ENCODE peak calls at places on chromosomes 11 and 22, in seven cellular contexts. One of them, this sample, is unnamed.

GRCh38 chr22:32533265-32534068 is 58.9 kb downstream of the FBXO7 start:
- DNase-seq in mucosa of descending colon: no peak
- DNase-seq in H1: no peak
- DNase-seq in psoas muscle: no peak
- DNase-seq in LNCaP clone FGC: no peak
- DNase-seq in OCI-LY7: no peak
- DNase-seq in HCT116: no peak
- DNase-seq in this sample: no peak

GRCh38 chr22:22968366-22968765 is 80.8 kb downstream of the IGLL5 start:
- DNase-seq in mucosa of descending colon: no peak
- DNase-seq in H1: no peak
- DNase-seq in psoas muscle: no peak
- DNase-seq in LNCaP clone FGC: no peak
- DNase-seq in OCI-LY7: no peak
- DNase-seq in HCT116: no peak
- DNase-seq in this sample: no peak

GRCh38 chr22:46040471-46041465 is 63.8 kb upstream of the WNT7B start:
- DNase-seq in mucosa of descending colon: no peak
- DNase-seq in H1: no peak
- DNase-seq in psoas muscle: no peak
- DNase-seq in LNCaP clone FGC: no peak
- DNase-seq in OCI-LY7: peak; percentile 37
- DNase-seq in HCT116: no peak
- DNase-seq in this sample: no peak

GRCh38 chr11:112931686-112932085 is 29.5 kb upstream of the NCAM1 start:
- DNase-seq in mucosa of descending colon: no peak
- DNase-seq in H1: no peak
- DNase-seq in psoas muscle: no peak
- DNase-seq in LNCaP clone FGC: no peak
- DNase-seq in OCI-LY7: no peak
- DNase-seq in HCT116: no peak
- DNase-seq in this sample: no peak

GRCh38 chr22:32649515-32650200 is 151.8 kb upstream of the TIMP3 start:
- DNase-seq in mucosa of descending colon: no peak
- DNase-seq in H1: no peak
- DNase-seq in psoas muscle: peak; percentile 35
- DNase-seq in LNCaP clone FGC: no peak
- DNase-seq in OCI-LY7: no peak
- DNase-seq in HCT116: no peak
- DNase-seq in this sample: no peak

GRCh38 chr11:91926967-91927366 is 297.7 kb upstream of the FAT3 start:
- DNase-seq in mucosa of descending colon: peak; percentile 50
- DNase-seq in H1: no peak
- DNase-seq in psoas muscle: peak; percentile 30
- DNase-seq in LNCaP clone FGC: no peak
- DNase-seq in OCI-LY7: no peak
- DNase-seq in HCT116: no peak
- DNase-seq in this sample: no peak

GRCh38 chr11:13260196-13260962 is 17.2 kb upstream of the BMAL1 start:
- DNase-seq in mucosa of descending colon: no peak
- DNase-seq in H1: no peak
- DNase-seq in psoas muscle: no peak
- DNase-seq in LNCaP clone FGC: no peak
- DNase-seq in OCI-LY7: no peak
- DNase-seq in HCT116: no peak
- DNase-seq in this sample: no peak

GRCh38 chr22:23075525-23076216 is 5.4 kb downstream of the GNAZ start:
- DNase-seq in mucosa of descending colon: peak; percentile 25
- DNase-seq in H1: no peak
- DNase-seq in psoas muscle: peak; percentile 15
- DNase-seq in LNCaP clone FGC: no peak
- DNase-seq in OCI-LY7: no peak
- DNase-seq in HCT116: no peak
- DNase-seq in this sample: no peak

GRCh38 chr22:46038174-46038487 is 61.2 kb upstream of the WNT7B start:
- DNase-seq in mucosa of descending colon: no peak
- DNase-seq in H1: no peak
- DNase-seq in psoas muscle: no peak
- DNase-seq in LNCaP clone FGC: no peak
- DNase-seq in OCI-LY7: no peak
- DNase-seq in HCT116: no peak
- DNase-seq in this sample: no peak

GRCh38 chr11:8658210-8658968 is 24.1 kb downstream of the TRIM66 start:
- DNase-seq in mucosa of descending colon: no peak
- DNase-seq in H1: no peak
- DNase-seq in psoas muscle: no peak
- DNase-seq in LNCaP clone FGC: no peak
- DNase-seq in OCI-LY7: no peak
- DNase-seq in HCT116: no peak
- DNase-seq in this sample: no peak

GRCh38 chr11:27545946-27546345 is 39.4 kb upstream of the LIN7C start:
- DNase-seq in mucosa of descending colon: no peak
- DNase-seq in H1: no peak
- DNase-seq in psoas muscle: no peak
- DNase-seq in LNCaP clone FGC: no peak
- DNase-seq in OCI-LY7: peak; percentile 7
- DNase-seq in HCT116: no peak
- DNase-seq in this sample: no peak

GRCh38 chr11:59562292-59562691 is 51.0 kb downstream of the OR4D9 start:
- DNase-seq in mucosa of descending colon: no peak
- DNase-seq in H1: no peak
- DNase-seq in psoas muscle: no peak
- DNase-seq in LNCaP clone FGC: no peak
- DNase-seq in OCI-LY7: no peak
- DNase-seq in HCT116: no peak
- DNase-seq in this sample: no peak

GRCh38 chr11:130706572-130706971 is 209.7 kb downstream of the SNX19 start:
- DNase-seq in mucosa of descending colon: no peak
- DNase-seq in H1: no peak
- DNase-seq in psoas muscle: no peak
- DNase-seq in LNCaP clone FGC: no peak
- DNase-seq in OCI-LY7: no peak
- DNase-seq in HCT116: no peak
- DNase-seq in this sample: no peak

GRCh38 chr22:39967996-39968968 is 8.1 kb downstream of the TMA7B start:
- DNase-seq in mucosa of descending colon: no peak
- DNase-seq in H1: no peak
- DNase-seq in psoas muscle: no peak
- DNase-seq in LNCaP clone FGC: peak; percentile 46
- DNase-seq in OCI-LY7: no peak
- DNase-seq in HCT116: no peak
- DNase-seq in this sample: no peak

GRCh38 chr11:77019976-77020591 is 14.1 kb upstream of the B3GNT6 start:
- DNase-seq in mucosa of descending colon: no peak
- DNase-seq in H1: no peak
- DNase-seq in psoas muscle: no peak
- DNase-seq in LNCaP clone FGC: peak; percentile 84
- DNase-seq in OCI-LY7: no peak
- DNase-seq in HCT116: peak; percentile 68
- DNase-seq in this sample: no peak

GRCh38 chr11:75524576-75525432 is 937 bp downstream of the GDPD5 start:
- DNase-seq in mucosa of descending colon: peak; percentile 66
- DNase-seq in H1: no peak
- DNase-seq in psoas muscle: no peak
- DNase-seq in LNCaP clone FGC: no peak
- DNase-seq in OCI-LY7: peak; percentile 40
- DNase-seq in HCT116: no peak
- DNase-seq in this sample: no peak

GRCh38 chr11:2929880-2930704 is 872 bp upstream of the PHLDA2 start:
- DNase-seq in mucosa of descending colon: peak; percentile 84
- DNase-seq in H1: no peak
- DNase-seq in psoas muscle: peak; percentile 40
- DNase-seq in LNCaP clone FGC: no peak
- DNase-seq in OCI-LY7: no peak
- DNase-seq in HCT116: peak; percentile 46
- DNase-seq in this sample: peak; percentile 73

GRCh38 chr22:47301820-47302475 is 539.5 kb downstream of the TBC1D22A start:
- DNase-seq in mucosa of descending colon: no peak
- DNase-seq in H1: no peak
- DNase-seq in psoas muscle: no peak
- DNase-seq in LNCaP clone FGC: no peak
- DNase-seq in OCI-LY7: no peak
- DNase-seq in HCT116: no peak
- DNase-seq in this sample: no peak

GRCh38 chr11:88448131-88448530 is 110.6 kb upstream of the CTSC start:
- DNase-seq in mucosa of descending colon: no peak
- DNase-seq in H1: no peak
- DNase-seq in psoas muscle: no peak
- DNase-seq in LNCaP clone FGC: no peak
- DNase-seq in OCI-LY7: no peak
- DNase-seq in HCT116: no peak
- DNase-seq in this sample: no peak

GRCh38 chr11:30855383-30856006 is 269.3 kb upstream of the MPPED2 start:
- DNase-seq in mucosa of descending colon: no peak
- DNase-seq in H1: no peak
- DNase-seq in psoas muscle: no peak
- DNase-seq in LNCaP clone FGC: no peak
- DNase-seq in OCI-LY7: peak; percentile 1
- DNase-seq in HCT116: no peak
- DNase-seq in this sample: no peak

GRCh38 chr11:47387944-47388696 is 9.8 kb upstream of the SPI1 start:
- DNase-seq in mucosa of descending colon: peak; percentile 40
- DNase-seq in H1: no peak
- DNase-seq in psoas muscle: no peak
- DNase-seq in LNCaP clone FGC: no peak
- DNase-seq in OCI-LY7: no peak
- DNase-seq in HCT116: no peak
- DNase-seq in this sample: no peak

GRCh38 chr11:79090191-79090590 is 350.6 kb downstream of the TENM4 start:
- DNase-seq in mucosa of descending colon: no peak
- DNase-seq in H1: no peak
- DNase-seq in psoas muscle: no peak
- DNase-seq in LNCaP clone FGC: no peak
- DNase-seq in OCI-LY7: no peak
- DNase-seq in HCT116: no peak
- DNase-seq in this sample: no peak

GRCh38 chr11:12092714-12093113 is 17.7 kb upstream of the MICAL2 start:
- DNase-seq in mucosa of descending colon: no peak
- DNase-seq in H1: no peak
- DNase-seq in psoas muscle: no peak
- DNase-seq in LNCaP clone FGC: no peak
- DNase-seq in OCI-LY7: no peak
- DNase-seq in HCT116: no peak
- DNase-seq in this sample: no peak

GRCh38 chr22:17712441-17712840 is 61.8 kb downstream of the BID start:
- DNase-seq in mucosa of descending colon: no peak
- DNase-seq in H1: no peak
- DNase-seq in psoas muscle: no peak
- DNase-seq in LNCaP clone FGC: no peak
- DNase-seq in OCI-LY7: no peak
- DNase-seq in HCT116: no peak
- DNase-seq in this sample: no peak

GRCh38 chr11:69662806-69663205 is 12.3 kb downstream of the LTO1 start:
- DNase-seq in mucosa of descending colon: peak; percentile 47
- DNase-seq in H1: no peak
- DNase-seq in psoas muscle: no peak
- DNase-seq in LNCaP clone FGC: no peak
- DNase-seq in OCI-LY7: no peak
- DNase-seq in HCT116: no peak
- DNase-seq in this sample: peak; percentile 36

GRCh38 chr11:133911169-133911568 is 45.6 kb downstream of the IGSF9B start:
- DNase-seq in mucosa of descending colon: no peak
- DNase-seq in H1: no peak
- DNase-seq in psoas muscle: no peak
- DNase-seq in LNCaP clone FGC: no peak
- DNase-seq in OCI-LY7: no peak
- DNase-seq in HCT116: no peak
- DNase-seq in this sample: no peak
- TF ChIP-seq CTCF in mucosa of descending colon: no peak
- TF ChIP-seq CTCF in H1: peak; percentile 41
- TF ChIP-seq CTCF in psoas muscle: no peak
- TF ChIP-seq CTCF in LNCaP clone FGC: peak; percentile 23
- TF ChIP-seq CTCF in OCI-LY7: peak; percentile 47
- TF ChIP-seq CTCF in HCT116: no peak
- TF ChIP-seq CTCF in this sample: peak; percentile 23

DNA sequence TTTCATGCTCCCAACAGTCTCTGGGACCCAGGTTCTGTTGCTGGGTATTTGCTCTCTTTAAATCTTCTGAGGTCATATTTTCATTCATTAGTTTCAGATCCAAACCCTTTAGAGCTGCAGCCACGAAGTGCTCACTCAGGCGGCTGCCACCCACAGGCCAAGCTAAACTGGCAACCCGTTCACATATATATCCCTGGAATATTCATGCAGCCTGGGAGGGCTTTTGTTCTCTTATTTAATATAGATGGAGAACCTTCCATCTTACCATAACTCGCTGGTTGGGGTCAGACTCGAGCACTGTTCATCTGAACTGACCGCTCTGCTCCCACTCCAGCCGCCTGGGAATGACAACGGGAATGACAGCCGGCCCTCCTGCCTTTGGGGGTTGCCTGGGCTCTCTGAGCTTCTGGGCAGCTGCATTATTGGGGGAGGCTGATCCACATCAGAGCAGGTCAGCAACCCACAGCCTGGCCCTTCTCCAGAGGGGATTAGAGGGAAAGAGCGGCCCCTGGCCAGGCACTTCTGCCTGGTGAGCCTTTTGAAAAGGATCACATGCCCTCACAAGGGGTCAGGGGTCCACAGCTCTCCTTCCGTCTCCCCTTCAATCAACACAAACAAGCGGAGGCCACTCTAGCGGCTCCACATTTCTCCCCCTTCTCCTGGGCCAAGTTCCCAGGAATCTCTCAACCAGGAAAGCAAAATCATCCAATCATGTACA is 11.9 kb downstream of the TMEM184B start:
- DNase-seq in mucosa of descending colon: no peak
- DNase-seq in H1: no peak
- DNase-seq in psoas muscle: no peak
- DNase-seq in LNCaP clone FGC: no peak
- DNase-seq in OCI-LY7: peak; percentile 38
- DNase-seq in HCT116: no peak
- DNase-seq in this sample: no peak
- TF ChIP-seq CTCF in mucosa of descending colon: no peak
- TF ChIP-seq CTCF in H1: no peak
- TF ChIP-seq CTCF in psoas muscle: no peak
- TF ChIP-seq CTCF in LNCaP clone FGC: no peak
- TF ChIP-seq CTCF in OCI-LY7: peak; percentile 72
- TF ChIP-seq CTCF in HCT116: no peak
- TF ChIP-seq CTCF in this sample: no peak

DNA sequence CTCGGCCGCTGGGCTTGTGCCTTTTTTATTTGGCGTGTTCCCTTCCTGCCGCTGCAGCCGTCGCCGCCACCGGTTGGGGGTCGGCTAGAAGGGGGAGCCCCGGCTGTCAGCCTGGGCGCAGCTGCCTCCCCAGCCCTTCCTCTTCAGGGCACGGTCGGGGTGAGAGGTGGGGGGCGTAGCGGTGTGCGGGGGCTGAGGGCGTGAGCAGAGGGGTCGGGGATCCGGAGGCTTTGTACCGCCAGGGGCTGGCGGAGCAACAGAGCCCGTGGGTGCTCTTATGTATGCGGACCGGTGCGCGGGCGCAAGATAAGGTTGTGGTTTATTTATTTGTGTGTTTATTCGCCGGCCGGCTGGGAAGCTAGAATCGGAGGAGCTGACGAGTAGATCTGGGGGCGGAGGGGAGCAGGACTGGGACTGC is 482 bp downstream of the ZBTB16 start:
- DNase-seq in mucosa of descending colon: no peak
- DNase-seq in H1: no peak
- DNase-seq in psoas muscle: peak; percentile 42
- DNase-seq in LNCaP clone FGC: no peak
- DNase-seq in OCI-LY7: no peak
- DNase-seq in HCT116: no peak
- DNase-seq in this sample: peak; percentile 55
- TF ChIP-seq CTCF in mucosa of descending colon: no peak
- TF ChIP-seq CTCF in H1: no peak
- TF ChIP-seq CTCF in psoas muscle: no peak
- TF ChIP-seq CTCF in LNCaP clone FGC: no peak
- TF ChIP-seq CTCF in OCI-LY7: no peak
- TF ChIP-seq CTCF in HCT116: no peak
- TF ChIP-seq CTCF in this sample: no peak

GRCh38 chr22:29609139-29609538 is 5.7 kb downstream of the NF2 start:
- DNase-seq in mucosa of descending colon: no peak
- DNase-seq in H1: no peak
- DNase-seq in psoas muscle: no peak
- DNase-seq in LNCaP clone FGC: no peak
- DNase-seq in OCI-LY7: no peak
- DNase-seq in HCT116: no peak
- DNase-seq in this sample: no peak
- TF ChIP-seq CTCF in mucosa of descending colon: no peak
- TF ChIP-seq CTCF in H1: peak; percentile 16
- TF ChIP-seq CTCF in psoas muscle: no peak
- TF ChIP-seq CTCF in LNCaP clone FGC: no peak
- TF ChIP-seq CTCF in OCI-LY7: peak; percentile 54
- TF ChIP-seq CTCF in HCT116: peak; percentile 14
- TF ChIP-seq CTCF in this sample: no peak

This sample was measured in Caco-2.